ENCODE peak calls at places on chromosomes 2 and 18, in six cellular contexts. W, Q, J, V, D and S are unnamed samples.

GRCh38 chr2:135839713-135840112 is 2.7 kb upstream of the LCT start:
- DNase-seq in W (no peak), Q (peak), J (no peak), V (no peak), D (no peak), S (no peak)

GRCh38 chr2:24831216-24831615 is 38.0 kb downstream of the CENPO start:
- DNase-seq in W (no peak), Q (no peak), J (peak), V (no peak), D (no peak), S (peak)

GRCh38 chr2:241931084-241931975 is 61.8 kb downstream of the RTP5 start:
- DNase-seq in W (no peak), Q (no peak), J (no peak), V (no peak), D (no peak), S (peak)

GRCh38 chr2:173205375-173205774 is 129.7 kb downstream of the MAP3K20 start:
- DNase-seq in W (no peak), Q (peak), J (no peak), V (no peak), D (no peak), S (peak)

GRCh38 chr2:16739778-16740581 is 74.3 kb upstream of the CYRIA start:
- DNase-seq in W (peak), Q (no peak), J (no peak), V (no peak), D (no peak), S (no peak)

GRCh38 chr2:122007577-122007976 is 252.1 kb downstream of the TSN start:
- DNase-seq in W (no peak), Q (no peak), J (no peak), V (no peak), D (no peak), S (no peak)

GRCh38 chr2:52881606-52882005 is 886.0 kb upstream of the CHAC2 start:
- DNase-seq in W (peak), Q (no peak), J (no peak), V (no peak), D (no peak), S (no peak)

GRCh38 chr18:44130365-44130942 is 550.2 kb upstream of the SETBP1 start:
- DNase-seq in W (no peak), Q (peak), J (no peak), V (peak), D (no peak), S (no peak)

GRCh38 chr2:221570321-221571107 is 1.6 kb downstream of the EPHA4 start:
- DNase-seq in W (no peak), Q (peak), J (no peak), V (no peak), D (no peak), S (no peak)

GRCh38 chr18:22668496-22668895 is 250.8 kb upstream of the CTAGE1 start:
- DNase-seq in W (no peak), Q (peak), J (no peak), V (no peak), D (no peak), S (no peak)

GRCh38 chr18:63131106-63131943 is 188.2 kb downstream of the BCL2 start:
- DNase-seq in W (no peak), Q (peak), J (no peak), V (peak), D (no peak), S (no peak)

GRCh38 chr18:62066121-62066818 is 120.6 kb downstream of the PIGN start:
- DNase-seq in W (no peak), Q (no peak), J (no peak), V (no peak), D (no peak), S (no peak)

GRCh38 chr2:16973586-16974274 is 308.1 kb upstream of the CYRIA start:
- DNase-seq in W (no peak), Q (peak), J (no peak), V (no peak), D (no peak), S (no peak)

GRCh38 chr2:96142217-96143113 is 2.8 kb downstream of the DUSP2 start:
- DNase-seq in W (no peak), Q (no peak), J (no peak), V (peak), D (no peak), S (no peak)

GRCh38 chr2:66869076-66869475 is 434.2 kb downstream of the MEIS1 start:
- DNase-seq in W (no peak), Q (peak), J (no peak), V (no peak), D (no peak), S (no peak)

GRCh38 chr2:189648846-189649529 is 12.3 kb upstream of the ASNSD1 start:
- DNase-seq in W (no peak), Q (peak), J (no peak), V (no peak), D (no peak), S (no peak)

GRCh38 chr18:6203791-6204190 is 210.9 kb downstream of the L3MBTL4 start:
- DNase-seq in W (no peak), Q (no peak), J (peak), V (no peak), D (no peak), S (no peak)

GRCh38 chr2:7795358-7796199 is 878.4 kb downstream of the RNF144A start:
- DNase-seq in W (no peak), Q (peak), J (no peak), V (peak), D (no peak), S (no peak)

GRCh38 chr18:63402246-63403164 is 19.8 kb downstream of the VPS4B start:
- DNase-seq in W (no peak), Q (no peak), J (no peak), V (no peak), D (no peak), S (no peak)

GRCh38 chr2:172021955-172022354 is 22.2 kb downstream of the METAP1D start:
- DNase-seq in W (no peak), Q (peak), J (no peak), V (peak), D (no peak), S (no peak)

GRCh38 chr2:101282980-101283379 is 25.5 kb downstream of the RNF149 start:
- DNase-seq in W (no peak), Q (no peak), J (no peak), V (no peak), D (no peak), S (no peak)

GRCh38 chr18:44602380-44602779 is 78.3 kb upstream of the SETBP1 start:
- DNase-seq in W (no peak), Q (peak), J (no peak), V (no peak), D (no peak), S (no peak)

GRCh38 chr2:134763164-134763710 is 44.4 kb upstream of the TMEM163 start:
- DNase-seq in W (no peak), Q (peak), J (no peak), V (no peak), D (no peak), S (no peak)

GRCh38 chr2:143001521-143001920 is 124.1 kb downstream of the KYNU start:
- DNase-seq in W (no peak), Q (no peak), J (no peak), V (no peak), D (no peak), S (no peak)

GRCh38 chr2:161165266-161165665 is 5.0 kb downstream of the TANK start:
- DNase-seq in W (no peak), Q (peak), J (no peak), V (no peak), D (no peak), S (no peak)

GRCh38 chr18:49041677-49042570 is 91.2 kb upstream of the SMAD7 start:
- DNase-seq in W (no peak), Q (peak), J (no peak), V (peak), D (no peak), S (no peak)

GRCh38 chr2:147977679-147978078 is 42.9 kb downstream of the ORC4 start:
- DNase-seq in W (no peak), Q (no peak), J (no peak), V (no peak), D (no peak), S (no peak)
- TF ChIP-seq CTCF in W (no peak), Q (no peak), J (no peak), V (no peak), D (no peak), S (no peak)

GRCh38 chr2:118386636-118387302 is 298.5 kb downstream of the INSIG2 start:
- DNase-seq in W (no peak), Q (peak), J (no peak), V (no peak), D (no peak), S (no peak)

GRCh38 chr2:118388771-118389170 is 300.5 kb downstream of the INSIG2 start:
- DNase-seq in W (peak), Q (peak), J (no peak), V (no peak), D (no peak), S (no peak)

DNA sequence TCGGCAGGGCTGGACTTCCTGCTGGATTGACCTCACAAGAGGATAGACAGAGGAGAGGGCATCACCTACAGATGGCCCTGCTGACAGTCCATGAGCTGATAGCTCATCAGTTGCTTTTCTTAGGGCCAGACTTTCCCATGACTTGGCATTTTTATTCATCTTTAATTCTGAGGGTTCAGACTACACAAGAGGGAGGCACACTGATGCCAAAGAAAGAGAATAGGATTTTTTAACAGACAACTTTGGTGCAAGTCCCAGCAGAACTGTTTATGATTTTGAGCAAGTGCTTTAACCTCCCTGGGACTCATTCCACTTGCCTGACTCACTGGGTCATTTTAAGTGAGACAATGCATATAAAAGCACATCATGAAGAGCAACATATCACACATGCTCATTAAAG is 299.2 kb downstream of the INSIG2 start:
- DNase-seq in W (no peak), Q (peak), J (no peak), V (no peak), D (no peak), S (no peak)
- H3K4me3 ChIP-seq in W (no peak), Q (no peak), J (no peak), V (no peak), D (no peak), S (no peak)

DNA sequence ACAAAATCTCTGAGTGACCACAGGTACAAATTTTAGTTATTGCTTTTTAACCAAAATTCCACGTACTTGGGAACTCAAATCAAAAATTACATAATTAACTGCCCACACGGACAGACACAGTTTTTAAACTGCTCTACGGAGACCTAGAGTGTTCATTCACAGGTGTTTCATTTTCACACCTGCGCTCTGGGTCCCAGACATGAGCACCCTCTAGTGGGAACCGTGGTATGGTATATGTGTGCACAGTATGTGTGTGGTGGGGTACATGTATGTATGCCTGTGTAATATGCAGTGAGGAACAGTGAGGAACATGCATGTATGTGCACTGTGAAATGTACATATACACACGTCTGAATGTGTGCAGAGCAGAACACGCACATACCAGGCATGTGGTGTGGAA is 65.0 kb downstream of the PPP4R1 start:
- DNase-seq in W (no peak), Q (no peak), J (no peak), V (no peak), D (no peak), S (no peak)
- TF ChIP-seq CTCF in W (peak), Q (peak), J (no peak), V (peak), D (no peak), S (no peak)

DNA sequence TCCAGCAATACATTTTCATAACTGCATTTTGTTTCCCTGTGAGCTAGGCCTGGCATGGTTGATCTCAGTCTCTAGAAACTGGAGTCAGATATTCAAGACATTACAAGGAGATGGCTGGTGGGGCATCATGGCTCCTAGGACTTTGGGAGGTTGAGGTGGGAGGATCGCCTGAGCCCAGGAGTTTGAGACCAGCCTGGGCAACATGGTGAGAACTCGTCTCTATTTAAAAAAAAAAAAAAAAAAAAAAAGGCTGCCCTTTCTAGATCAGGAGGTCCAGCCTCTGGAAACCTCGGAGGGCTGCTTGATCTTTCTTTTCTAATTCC is 362 bp upstream of the VAMP8 start:
- DNase-seq in W (no peak), Q (no peak), J (no peak), V (no peak), D (no peak), S (no peak)
- H3K4me3 ChIP-seq in W (peak), Q (no peak), J (peak), V (peak), D (peak), S (no peak)

DNA sequence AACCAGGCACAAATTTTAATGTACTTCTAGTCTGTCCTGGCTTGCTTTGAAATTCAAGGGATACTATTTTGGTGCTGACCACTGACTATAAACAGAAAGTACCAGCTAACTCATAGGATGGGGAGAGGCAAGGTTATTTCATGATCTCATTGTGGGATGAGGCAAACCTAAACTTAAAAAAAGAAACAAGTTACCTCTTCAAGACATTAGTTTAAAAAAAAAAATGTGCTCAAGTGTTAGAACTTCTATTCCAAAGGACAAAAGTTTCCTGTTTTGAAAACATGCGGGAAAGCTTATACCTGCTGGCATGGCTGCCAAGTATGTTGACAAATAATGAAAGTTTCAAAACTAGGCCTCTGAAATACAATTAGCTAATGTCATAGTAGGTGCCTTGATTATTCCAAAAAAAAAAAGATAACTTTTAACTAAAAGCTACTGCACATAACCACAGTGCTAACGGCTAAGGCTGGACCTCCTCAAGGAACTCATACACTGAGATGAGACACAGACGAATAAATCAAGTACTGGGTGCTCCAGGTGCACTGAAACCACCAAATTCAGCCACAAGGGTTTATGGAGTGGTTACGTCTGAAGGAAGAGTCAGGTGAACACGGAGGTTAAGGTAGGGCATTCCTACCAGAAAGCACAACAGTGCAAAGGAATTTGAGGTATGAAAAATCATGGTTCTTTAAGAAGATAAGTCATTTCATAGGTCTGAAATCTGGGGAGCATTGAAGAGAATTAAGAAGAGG is 38.1 kb downstream of the TMEM131 start:
- DNase-seq in W (no peak), Q (no peak), J (no peak), V (no peak), D (no peak), S (no peak)
- TF ChIP-seq CTCF in W (no peak), Q (no peak), J (no peak), V (no peak), D (no peak), S (no peak)

DNA sequence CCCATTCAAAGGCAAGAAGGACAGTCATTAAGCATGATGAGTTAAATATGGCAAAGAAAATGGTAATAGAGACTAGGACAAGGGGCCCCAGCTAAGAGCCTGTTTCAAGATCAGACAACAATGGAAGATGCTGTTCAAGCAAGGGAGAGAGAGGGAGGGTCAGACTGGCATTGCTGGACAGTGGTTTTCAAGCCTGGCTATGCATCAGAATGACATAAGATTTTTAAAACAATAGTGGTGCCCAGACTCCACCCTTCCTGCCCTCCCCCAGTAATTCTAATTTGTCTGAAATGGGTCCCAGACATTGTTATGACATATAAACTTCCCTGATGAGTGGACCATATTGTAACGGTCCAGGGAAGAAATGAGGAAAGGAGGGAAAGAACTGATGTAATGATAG is 113.0 kb upstream of the TRIB2 start:
- DNase-seq in W (no peak), Q (peak), J (no peak), V (no peak), D (no peak), S (no peak)
- H3K4me3 ChIP-seq in W (no peak), Q (no peak), J (no peak), V (no peak), D (no peak), S (no peak)

DNA sequence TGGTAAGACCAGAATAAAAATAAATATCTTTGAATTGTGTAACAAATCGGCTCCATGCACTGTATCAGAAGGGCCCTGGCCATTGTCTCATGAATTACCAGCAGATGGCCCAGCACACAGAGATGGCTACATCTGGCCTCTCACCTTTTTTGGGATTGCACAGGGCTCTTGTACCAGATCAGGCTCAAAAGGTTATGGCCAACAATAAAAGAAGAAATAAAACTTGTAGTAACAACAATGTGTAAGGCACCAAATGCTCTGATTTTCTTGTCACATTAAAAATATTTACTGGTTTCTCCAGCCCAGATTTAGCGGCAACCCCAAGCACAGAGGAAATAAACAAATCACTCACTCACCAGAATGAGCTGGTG is 59.1 kb upstream of the CREB1 start:
- DNase-seq in W (no peak), Q (no peak), J (no peak), V (no peak), D (no peak), S (no peak)
- TF ChIP-seq CTCF in W (no peak), Q (no peak), J (no peak), V (no peak), D (no peak), S (no peak)

GRCh38 chr2:229268626-229269025 is 2.5 kb downstream of the PID1 start:
- DNase-seq in W (no peak), Q (no peak), J (no peak), V (no peak), D (no peak), S (no peak)
- H3K4me3 ChIP-seq in W (no peak), Q (no peak), J (peak), V (no peak), D (no peak), S (peak)